ENCODE peak calls at places on chromosomes 16 and 17, in five cellular contexts. L, Q, G, O and U are unnamed samples.

GRCh38 chr16:2196162-2196980 is at the start of gene CASKIN1:
- DNase-seq in G (no peak), L (peak), O (no peak), Q (no peak), U (peak)

GRCh38 chr17:79704691-79705090 is 26.1 kb upstream of the ENPP7 start:
- DNase-seq in G (no peak), O (no peak), L (no peak), Q (no peak), U (no peak)

GRCh38 chr17:49898547-49899490 is 51.0 kb upstream of the TAC4 start:
- DNase-seq in Q (no peak), G (no peak), L (peak), O (peak), U (no peak)

GRCh38 chr16:85735225-85735722 is 15.6 kb downstream of the C16orf74 start:
- DNase-seq in O (no peak), L (no peak), Q (no peak), G (no peak), U (peak)

GRCh38 chr16:4358831-4359561 is 7.9 kb upstream of the PAM16 start:
- DNase-seq in G (peak), O (peak), L (peak), Q (no peak), U (peak)

GRCh38 chr17:78879679-78880186 is 23.3 kb downstream of the CEP295NL start:
- DNase-seq in G (peak), Q (no peak), L (no peak), O (no peak), U (no peak)

GRCh38 chr16:69223882-69224281 is 36.9 kb downstream of the SNTB2 start:
- DNase-seq in L (no peak), O (no peak), Q (no peak), G (no peak), U (no peak)

GRCh38 chr17:8041249-8041928 is 2.5 kb downstream of the ALOX15B start:
- DNase-seq in O (no peak), Q (no peak), G (peak), L (peak), U (peak)

GRCh38 chr17:50864747-50865059 is 1.5 kb downstream of the TOB1 start:
- DNase-seq in O (no peak), L (peak), Q (no peak), G (no peak), U (no peak)

GRCh38 chr16:72508196-72508595 is 336.2 kb upstream of the PMFBP1 start:
- DNase-seq in O (no peak), L (no peak), G (no peak), Q (no peak), U (no peak)

GRCh38 chr17:36131436-36131835 is 27.8 kb downstream of the CCL4 start:
- DNase-seq in L (peak), Q (no peak), O (no peak), G (peak), U (no peak)

GRCh38 chr17:72553051-72553755 is 432.4 kb downstream of the SOX9 start:
- DNase-seq in O (no peak), Q (no peak), L (no peak), G (no peak), U (no peak)

GRCh38 chr17:49618112-49618611 is 42.5 kb downstream of the NXPH3 start:
- DNase-seq in G (no peak), Q (no peak), L (no peak), O (no peak), U (no peak)

GRCh38 chr16:75002474-75002873 is 3.6 kb downstream of the ZNRF1 start:
- DNase-seq in G (peak), O (no peak), L (no peak), Q (no peak), U (no peak)

GRCh38 chr17:28963212-28963611 is 11.9 kb upstream of the PHF12 start:
- DNase-seq in Q (no peak), O (no peak), L (no peak), G (no peak), U (no peak)

GRCh38 chr17:49498037-49498615 is 3.0 kb downstream of the NGFR start:
- DNase-seq in O (no peak), L (peak), G (no peak), Q (no peak), U (no peak)

GRCh38 chr17:6843241-6843890 is 11.8 kb upstream of the TEKT1 start:
- DNase-seq in G (no peak), O (no peak), L (peak), Q (no peak), U (peak)

GRCh38 chr16:10027553-10027952 is 154.7 kb downstream of the GRIN2A start:
- DNase-seq in O (no peak), G (no peak), Q (no peak), L (no peak), U (no peak)

GRCh38 chr17:7701681-7702080 is 3.3 kb upstream of the EFNB3 start:
- DNase-seq in G (no peak), L (no peak), Q (no peak), O (no peak), U (no peak)

GRCh38 chr17:45958994-45959665 is 39.9 kb upstream of the STH start:
- DNase-seq in O (no peak), L (no peak), G (no peak), Q (no peak), U (no peak)

GRCh38 chr16:50395763-50396710 is 27.2 kb upstream of the BRD7 start:
- DNase-seq in G (peak), L (no peak), Q (no peak), O (no peak), U (no peak)

GRCh38 chr17:82937411-82938371 is 97.9 kb upstream of the ZNF750 start:
- DNase-seq in O (peak), G (peak), L (peak), Q (no peak), U (no peak)

GRCh38 chr16:57628008-57628781 is at the start of gene ADGRG1:
- DNase-seq in Q (peak), O (peak), L (peak), G (peak), U (peak)

GRCh38 chr16:22007159-22007508 is 777 bp upstream of the MOSMO start:
- DNase-seq in Q (no peak), O (no peak), L (no peak), G (no peak), U (no peak)

GRCh38 chr16:66274335-66275110 is 92.0 kb upstream of the CDH5 start:
- DNase-seq in G (peak), L (no peak), O (no peak), Q (no peak), U (peak)

GRCh38 chr16:66275795-66276428 is 90.6 kb upstream of the CDH5 start:
- DNase-seq in G (peak), L (peak), O (peak), Q (no peak), U (peak)

GRCh38 chr16:66272461-66272860 is 94.0 kb upstream of the CDH5 start:
- DNase-seq in Q (no peak), G (peak), L (no peak), O (no peak), U (no peak)

GRCh38 chr16:66273036-66273435 is 93.5 kb upstream of the CDH5 start:
- DNase-seq in G (peak), O (no peak), Q (no peak), L (no peak), U (no peak)

DNA sequence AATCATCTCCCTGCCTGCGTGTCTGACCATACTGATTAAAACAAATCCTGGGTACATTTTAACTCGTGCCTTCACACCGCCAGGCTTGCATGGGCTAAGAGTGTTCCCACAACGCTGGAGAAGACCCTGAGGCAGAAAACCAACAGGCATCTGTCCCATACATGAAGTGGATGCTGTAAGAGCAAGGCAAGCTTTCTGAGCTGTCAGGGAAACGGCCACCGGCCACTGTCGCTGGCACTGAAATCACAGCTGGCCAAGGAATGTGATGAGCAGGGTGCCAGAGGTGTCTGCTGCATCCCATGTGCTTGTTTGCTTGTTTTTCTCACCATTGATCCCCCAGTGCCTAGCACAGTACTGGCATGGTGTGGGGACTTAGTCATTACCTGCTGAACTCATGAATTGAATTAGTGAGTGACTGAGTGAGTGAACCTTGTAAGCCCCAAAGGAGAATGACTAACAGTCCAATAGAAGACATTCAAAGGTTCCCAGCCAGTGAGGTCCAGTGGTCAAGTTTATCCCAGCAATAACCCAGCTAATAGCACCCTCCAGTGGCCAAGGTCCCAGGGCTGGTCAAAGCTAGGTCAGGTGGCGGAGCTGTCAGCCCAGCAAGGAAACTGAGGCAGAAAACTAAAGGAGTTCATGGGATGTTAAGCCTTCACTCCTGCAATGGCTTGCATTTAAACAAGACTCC is 92.7 kb upstream of the CDH5 start:
- DNase-seq in L (peak), O (peak), Q (no peak), G (peak), U (no peak)
- TF ChIP-seq CTCF in L (peak), O (no peak), Q (no peak), G (no peak), U (no peak)

GRCh38 chr16:17474037-17474436 is 3.3 kb upstream of the XYLT1 start:
- DNase-seq in Q (no peak), O (no peak), L (no peak), G (peak), U (no peak)

GRCh38 chr16:17474572-17474971 is 3.8 kb upstream of the XYLT1 start:
- DNase-seq in L (no peak), Q (no peak), G (peak), O (no peak), U (no peak)

GRCh38 chr16:17471745-17472075 is 950 bp upstream of the XYLT1 start:
- DNase-seq in Q (no peak), O (no peak), G (no peak), L (no peak), U (no peak)

GRCh38 chr16:17476414-17477259 is 5.9 kb upstream of the XYLT1 start:
- DNase-seq in O (peak), Q (peak), G (peak), L (peak), U (peak)

GRCh38 chr16:17475104-17475503 is 4.3 kb upstream of the XYLT1 start:
- DNase-seq in L (no peak), G (peak), Q (no peak), O (no peak), U (no peak)
- TF ChIP-seq CTCF in L (no peak), G (no peak), Q (no peak), O (no peak), U (no peak)

GRCh38 chr16:87815567-87815966 is 49.8 kb upstream of the KLHDC4 start:
- DNase-seq in L (no peak), O (no peak), Q (no peak), G (no peak), U (no peak)
- TF ChIP-seq CTCF in L (no peak), O (no peak), Q (no peak), G (no peak), U (no peak)

GRCh38 chr16:80672379-80672778 is 131.6 kb downstream of the DYNLRB2 start:
- DNase-seq in G (no peak), Q (no peak), O (no peak), L (no peak), U (no peak)
- TF ChIP-seq CTCF in G (no peak), Q (no peak), O (no peak), L (no peak), U (no peak)

GRCh38 chr16:70698901-70699300 is 13.0 kb upstream of the MTSS2 start:
- DNase-seq in G (no peak), O (no peak), Q (no peak), L (no peak), U (no peak)

GRCh38 chr16:70696368-70696767 is 10.5 kb upstream of the MTSS2 start:
- DNase-seq in L (no peak), O (no peak), Q (no peak), G (no peak), U (no peak)

GRCh38 chr16:70696952-70697600 is 11.2 kb upstream of the MTSS2 start:
- DNase-seq in O (no peak), G (no peak), L (no peak), Q (peak), U (no peak)

GRCh38 chr16:70699696-70700095 is 13.8 kb upstream of the MTSS2 start:
- DNase-seq in Q (no peak), O (no peak), L (no peak), G (no peak), U (no peak)

DNA sequence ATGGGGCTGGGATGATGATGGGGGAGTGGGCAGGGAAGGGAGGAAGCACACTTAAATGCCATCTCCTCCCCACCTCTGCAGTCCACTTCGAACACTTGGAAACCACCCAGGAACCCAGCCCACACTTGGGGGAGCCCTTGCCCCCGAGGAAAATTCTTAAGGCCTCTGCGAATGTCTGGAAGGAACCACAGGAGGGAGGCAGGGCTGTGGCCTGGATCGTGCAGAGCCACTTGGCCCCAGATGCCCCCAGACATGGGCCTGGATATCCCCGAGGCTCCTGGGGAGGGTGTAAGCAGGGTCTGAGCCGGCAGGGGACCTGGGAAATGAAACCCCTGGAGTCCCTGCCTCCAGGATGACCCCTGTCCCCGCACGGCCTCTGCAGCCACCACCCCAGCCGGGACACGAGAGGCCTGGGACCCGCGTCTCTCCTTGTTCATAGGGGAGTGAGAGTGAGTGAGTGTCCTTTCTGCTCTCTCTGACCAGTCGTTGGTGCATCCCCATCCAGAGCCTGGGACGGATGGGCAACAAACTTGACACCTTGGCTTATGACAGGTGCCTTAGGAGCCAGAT is 11.8 kb upstream of the MTSS2 start:
- DNase-seq in O (no peak), L (no peak), G (no peak), Q (no peak), U (no peak)
- TF ChIP-seq CTCF in O (no peak), L (no peak), G (no peak), Q (peak), U (no peak)

GRCh38 chr16:83418565-83418964 is 389.2 kb upstream of the HSBP1 start:
- DNase-seq in L (peak), Q (no peak), G (no peak), O (no peak), U (no peak)
- TF ChIP-seq CTCF in L (peak), Q (no peak), G (no peak), O (peak), U (no peak)